ENCODE peak calls at places on chromosomes 5 and 9, in eight cellular contexts. E, J, O, S, Y, N, I and L are unnamed samples.

GRCh38 chr9:33329996-33330395 is 39.7 kb downstream of the NFX1 start:
- DNase-seq in E (no peak), J (no peak), O (peak; percentile 75), S (no peak), Y (no peak), N (no peak), I (peak; percentile 36), L (peak; percentile 30)

GRCh38 chr9:77021289-77021927 is 2.0 kb downstream of the FOXB2 start:
- DNase-seq in E (no peak), J (no peak), O (no peak), S (no peak), Y (no peak), N (peak; percentile 23), I (no peak), L (no peak)

GRCh38 chr5:73963021-73963420 is 337.0 kb downstream of the ARHGEF28 start:
- DNase-seq in E (no peak), J (no peak), O (peak; percentile 65), S (no peak), Y (no peak), N (no peak), I (no peak), L (no peak)

GRCh38 chr9:96139592-96140251 is 162.3 kb downstream of the HSD17B3 start:
- DNase-seq in E (no peak), J (peak; percentile 79), O (peak; percentile 95), S (no peak), Y (peak; percentile 64), N (peak; percentile 71), I (no peak), L (peak; percentile 73)

GRCh38 chr5:87434461-87434860 is 21.7 kb upstream of the CCNH start:
- DNase-seq in E (no peak), J (no peak), O (no peak), S (no peak), Y (no peak), N (no peak), I (no peak), L (no peak)

GRCh38 chr9:134551657-134552348 is 89.8 kb upstream of the COL5A1 start:
- DNase-seq in E (no peak), J (no peak), O (peak; percentile 88), S (no peak), Y (no peak), N (no peak), I (peak; percentile 95), L (peak; percentile 90)

GRCh38 chr9:126499005-126499910 is 114.5 kb upstream of the LMX1B start:
- DNase-seq in E (peak; percentile 49), J (no peak), O (peak; percentile 79), S (peak; percentile 28), Y (no peak), N (peak; percentile 82), I (peak; percentile 39), L (peak; percentile 81)

GRCh38 chr9:99859395-99859980 is 37.8 kb downstream of the NR4A3 start:
- DNase-seq in E (no peak), J (no peak), O (no peak), S (no peak), Y (peak; percentile 74), N (no peak), I (peak; percentile 65), L (peak; percentile 12)

GRCh38 chr5:127838661-127839060 is 135.5 kb downstream of the CCDC192 start:
- DNase-seq in E (no peak), J (no peak), O (no peak), S (no peak), Y (no peak), N (no peak), I (peak; percentile 77), L (peak; percentile 10)

GRCh38 chr5:112346411-112347044 is 72.5 kb downstream of the EPB41L4A start:
- DNase-seq in E (no peak), J (no peak), O (no peak), S (no peak), Y (no peak), N (no peak), I (no peak), L (no peak)